ENCODE peak calls at places on chromosome 10, in eight cellular contexts. D is NCI-H2029, U is activated T-helper 1 cell treated with Interleukin-2 at 50 U/mL for 16 hours, B is lung, G is HT1080, P is H7, T is T-helper 9 cell, E is SW 1271. I is an unnamed sample.

GRCh38 chr10:131354380-131354779 is 42.9 kb upstream of the TCERG1L start:
- DNase-seq in D (no peak), U (no peak), B (no peak), G (no peak), P (peak), T (no peak), E (no peak), I (peak)

GRCh38 chr10:49310460-49310859 is 11.5 kb downstream of the C10orf71 start:
- DNase-seq in D (no peak), U (no peak), B (no peak), G (peak), P (no peak), T (no peak), E (no peak), I (peak)

GRCh38 chr10:8967004-8967530 is 912.6 kb downstream of the GATA3 start:
- DNase-seq in D (no peak), U (no peak), B (no peak), G (no peak), P (no peak), T (no peak), E (no peak), I (no peak)

GRCh38 chr10:4635394-4635793 is 190.6 kb upstream of the AKR1E2 start:
- DNase-seq in D (no peak), U (no peak), B (no peak), G (no peak), P (no peak), T (no peak), E (no peak), I (no peak)

GRCh38 chr10:60382946-60383681 is 6.6 kb downstream of the ANK3 start:
- DNase-seq in D (no peak), U (no peak), B (no peak), G (peak), P (no peak), T (no peak), E (peak), I (peak)

GRCh38 chr10:131224106-131224505 is 87.4 kb downstream of the TCERG1L start:
- DNase-seq in D (no peak), U (no peak), B (no peak), G (no peak), P (no peak), T (no peak), E (no peak), I (no peak)

GRCh38 chr10:50625663-50626062 is 1.9 kb upstream of the SGMS1 start:
- DNase-seq in D (no peak), U (no peak), B (no peak), G (peak), P (peak), T (no peak), E (peak), I (no peak)

GRCh38 chr10:102115775-102116174 is 4.4 kb downstream of the LDB1 start:
- DNase-seq in D (no peak), U (no peak), B (no peak), G (peak), P (no peak), T (no peak), E (peak), I (no peak)

GRCh38 chr10:69461327-69462025 is 10.2 kb downstream of the TSPAN15 start:
- DNase-seq in D (no peak), U (no peak), B (no peak), G (no peak), P (no peak), T (no peak), E (no peak), I (no peak)

GRCh38 chr10:71568896-71569492 is 150.6 kb downstream of the C10orf105 start:
- DNase-seq in D (no peak), U (no peak), B (no peak), G (no peak), P (peak), T (no peak), E (no peak), I (no peak)

GRCh38 chr10:23293145-23293724 is 51.4 kb downstream of the C10orf67 start:
- DNase-seq in D (peak), U (no peak), B (no peak), G (peak), P (peak), T (no peak), E (peak), I (peak)

GRCh38 chr10:35415505-35415904 is 79.2 kb downstream of the CCNY start:
- DNase-seq in D (no peak), U (no peak), B (no peak), G (no peak), P (no peak), T (no peak), E (no peak), I (no peak)

GRCh38 chr10:12960431-12960898 is 41.0 kb downstream of the CCDC3 start:
- DNase-seq in D (no peak), U (no peak), B (no peak), G (no peak), P (no peak), T (no peak), E (no peak), I (no peak)

GRCh38 chr10:43222296-43222695 is 44.6 kb downstream of the RASGEF1A start:
- DNase-seq in D (no peak), U (no peak), B (no peak), G (no peak), P (no peak), T (no peak), E (no peak), I (no peak)

GRCh38 chr10:26486985-26487850 is 49.1 kb downstream of the APBB1IP start:
- DNase-seq in D (no peak), U (peak), B (no peak), G (peak), P (no peak), T (peak), E (no peak), I (peak)

GRCh38 chr10:5571826-5572225 is 47.1 kb downstream of the CALML3 start:
- DNase-seq in D (no peak), U (no peak), B (no peak), G (no peak), P (no peak), T (no peak), E (no peak), I (no peak)

GRCh38 chr10:49446031-49446430 is 50.1 kb upstream of the DRGX start:
- DNase-seq in D (no peak), U (no peak), B (no peak), G (peak), P (no peak), T (no peak), E (no peak), I (peak)

GRCh38 chr10:30550967-30551815 is 78.4 kb downstream of the LYZL2 start:
- DNase-seq in D (no peak), U (no peak), B (no peak), G (no peak), P (no peak), T (no peak), E (no peak), I (no peak)

GRCh38 chr10:80200687-80201086 is 4.7 kb downstream of the ANXA11 start:
- DNase-seq in D (no peak), U (no peak), B (no peak), G (no peak), P (no peak), T (no peak), E (no peak), I (no peak)

GRCh38 chr10:102965455-102965854 is 47.4 kb downstream of the CNNM2 start:
- DNase-seq in D (no peak), U (no peak), B (no peak), G (no peak), P (no peak), T (no peak), E (no peak), I (no peak)

GRCh38 chr10:88707429-88708110 is 1.5 kb downstream of the LIPK start:
- DNase-seq in D (no peak), U (no peak), B (no peak), G (peak), P (no peak), T (no peak), E (peak), I (no peak)

GRCh38 chr10:119190954-119191619 is 12.5 kb upstream of the PRDX3 start:
- DNase-seq in D (no peak), U (no peak), B (no peak), G (no peak), P (no peak), T (no peak), E (no peak), I (no peak)

GRCh38 chr10:70492786-70493659 is 14.5 kb downstream of the PALD1 start:
- DNase-seq in D (no peak), U (no peak), B (no peak), G (peak), P (no peak), T (no peak), E (no peak), I (peak)

GRCh38 chr10:114755537-114755936 is 66.0 kb upstream of the FHIP2A start:
- DNase-seq in D (no peak), U (no peak), B (no peak), G (no peak), P (no peak), T (no peak), E (no peak), I (no peak)

GRCh38 chr10:104435822-104436221 is 82.2 kb downstream of the CFAP58 start:
- DNase-seq in D (no peak), U (no peak), B (no peak), G (peak), P (no peak), T (no peak), E (no peak), I (no peak)

GRCh38 chr10:101079874-101080273 is 18.1 kb downstream of the KAZALD1 start:
- DNase-seq in D (peak), U (no peak), B (no peak), G (no peak), P (no peak), T (no peak), E (no peak), I (no peak)

I was measured in PC-3.